ENCODE peak calls at places on chromosomes 6 and 20, in four cellular contexts. Z is AG09319, K is esophagus muscularis mucosa, C is BJ. R is an unnamed sample.

GRCh38 chr6:20939161-20939775 is 405.0 kb downstream of the CDKAL1 start:
- DNase-seq in Z (no peak), K (no peak), C (no peak), R (no peak)

GRCh38 chr6:24658573-24659511 is 7.9 kb downstream of the TDP2 start:
- DNase-seq in Z (peak), K (no peak), C (no peak), R (peak)

GRCh38 chr20:41032243-41032642 is 3.6 kb downstream of the TOP1 start:
- DNase-seq in Z (no peak), K (no peak), C (no peak), R (no peak)

GRCh38 chr20:53617791-53618489 is 24.3 kb upstream of the ZNF217 start:
- DNase-seq in Z (no peak), K (no peak), C (no peak), R (no peak)

GRCh38 chr6:3451498-3451897 is 5.4 kb downstream of the SLC22A23 start:
- DNase-seq in Z (no peak), K (no peak), C (no peak), R (no peak)

GRCh38 chr20:881051-881820 is 34.9 kb downstream of the ANGPT4 start:
- DNase-seq in Z (no peak), K (no peak), C (no peak), R (no peak)

GRCh38 chr20:44079968-44080560 is 106.9 kb downstream of the JPH2 start:
- DNase-seq in Z (no peak), K (peak), C (no peak), R (no peak)

GRCh38 chr6:131945971-131946370 is 5.2 kb downstream of the CCN2 start:
- DNase-seq in Z (no peak), K (no peak), C (no peak), R (no peak)

GRCh38 chr6:7909323-7910276 is 988 bp downstream of the TXNDC5 start:
- DNase-seq in Z (no peak), K (no peak), C (no peak), R (no peak)

GRCh38 chr6:51466427-51466826 is 621.0 kb downstream of the PKHD1 start:
- DNase-seq in Z (no peak), K (no peak), C (no peak), R (no peak)

GRCh38 chr6:13406051-13406477 is 77.7 kb upstream of the TBC1D7 start:
- DNase-seq in Z (no peak), K (no peak), C (no peak), R (no peak)

GRCh38 chr6:10256113-10256690 is 158.7 kb downstream of the TFAP2A start:
- DNase-seq in Z (no peak), K (no peak), C (no peak), R (no peak)

GRCh38 chr20:1631309-1632227 is 11.8 kb upstream of the SIRPB1 start:
- DNase-seq in Z (no peak), K (peak), C (no peak), R (no peak)

GRCh38 chr6:13624871-13625288 is 9.7 kb downstream of the NOL7 start:
- DNase-seq in Z (no peak), K (no peak), C (no peak), R (no peak)

GRCh38 chr6:81788748-81789147 is 36.3 kb upstream of the TENT5A start:
- DNase-seq in Z (no peak), K (no peak), C (no peak), R (no peak)

GRCh38 chr6:109336221-109336955 is 45.9 kb downstream of the CD164 start:
- DNase-seq in Z (no peak), K (no peak), C (no peak), R (no peak)

GRCh38 chr20:48986899-48987298 is 59.2 kb upstream of the CSE1L start:
- DNase-seq in Z (no peak), K (no peak), C (no peak), R (no peak)

GRCh38 chr20:49863666-49864065 is 51.0 kb downstream of the SLC9A8 start:
- DNase-seq in Z (no peak), K (no peak), C (no peak), R (no peak)

GRCh38 chr20:48025661-48026060 is 240.4 kb upstream of the SULF2 start:
- DNase-seq in Z (no peak), K (no peak), C (no peak), R (peak)

GRCh38 chr20:58822175-58822574 is 28.5 kb downstream of the GNAS-AS1 start:
- DNase-seq in Z (no peak), K (no peak), C (no peak), R (no peak)
- TF ChIP-seq CTCF in Z (no peak), K (no peak), C (no peak), R (no peak)

DNA sequence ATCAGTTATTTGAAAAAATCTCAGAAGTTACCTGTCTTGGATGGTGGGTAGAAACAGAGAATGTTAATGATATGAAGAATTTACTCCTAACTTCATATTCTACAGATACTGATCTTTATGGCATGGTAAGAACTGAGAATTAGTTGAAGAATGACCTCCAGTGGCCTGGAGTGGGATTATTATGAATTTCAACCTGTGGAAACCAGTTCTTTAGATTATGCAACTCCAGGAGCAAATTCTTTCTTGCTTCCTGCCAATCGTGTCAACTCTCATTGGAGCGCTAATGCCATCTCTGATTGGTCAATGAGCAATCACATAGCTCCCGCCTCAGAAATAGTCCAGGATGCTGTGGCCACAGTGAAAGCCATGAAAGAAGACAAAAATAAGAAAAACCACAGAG is 40.6 kb downstream of the LYRM2 start:
- DNase-seq in Z (no peak), K (no peak), C (no peak), R (no peak)
- TF ChIP-seq CTCF in Z (no peak), K (no peak), C (no peak), R (no peak)

DNA sequence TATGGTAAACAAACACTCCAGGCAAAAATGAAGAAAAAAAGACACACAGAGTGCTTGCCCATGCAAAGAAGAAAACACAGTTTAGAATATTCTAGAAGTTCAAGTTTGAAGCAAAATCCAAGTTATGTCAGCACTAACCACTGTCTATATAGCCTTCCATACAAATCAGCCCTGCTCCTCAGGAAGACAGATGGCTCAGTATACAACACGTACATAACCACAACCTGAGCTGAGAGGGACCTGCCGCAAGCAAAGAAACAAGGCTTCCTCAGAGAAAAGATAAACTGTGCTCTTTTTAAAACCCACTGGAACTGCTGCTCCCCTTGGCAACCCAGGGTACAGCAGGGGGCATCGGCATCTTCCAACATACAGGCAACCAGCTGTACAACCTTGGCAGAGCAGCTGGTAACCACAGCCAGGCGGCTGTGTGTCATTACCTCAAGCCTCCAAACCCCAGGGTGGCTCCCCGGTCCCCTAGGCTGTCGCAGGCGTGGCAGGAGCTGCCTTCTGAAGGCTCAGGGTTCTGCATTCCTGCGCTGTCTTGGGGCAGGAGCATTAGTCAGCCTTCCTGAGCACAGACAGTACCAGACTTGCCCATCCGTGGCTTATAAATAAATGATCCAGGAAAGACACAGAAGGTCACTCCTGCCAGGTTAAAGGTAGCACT is 249.5 kb downstream of the ADGRG6 start:
- DNase-seq in Z (no peak), K (no peak), C (no peak), R (no peak)
- TF ChIP-seq CTCF in Z (peak), K (no peak), C (peak), R (no peak)

GRCh38 chr6:15744824-15745402 is 82.1 kb upstream of the DTNBP1 start:
- DNase-seq in Z (no peak), K (peak), C (no peak), R (no peak)
- TF ChIP-seq CTCF in Z (no peak), K (no peak), C (no peak), R (no peak)

DNA sequence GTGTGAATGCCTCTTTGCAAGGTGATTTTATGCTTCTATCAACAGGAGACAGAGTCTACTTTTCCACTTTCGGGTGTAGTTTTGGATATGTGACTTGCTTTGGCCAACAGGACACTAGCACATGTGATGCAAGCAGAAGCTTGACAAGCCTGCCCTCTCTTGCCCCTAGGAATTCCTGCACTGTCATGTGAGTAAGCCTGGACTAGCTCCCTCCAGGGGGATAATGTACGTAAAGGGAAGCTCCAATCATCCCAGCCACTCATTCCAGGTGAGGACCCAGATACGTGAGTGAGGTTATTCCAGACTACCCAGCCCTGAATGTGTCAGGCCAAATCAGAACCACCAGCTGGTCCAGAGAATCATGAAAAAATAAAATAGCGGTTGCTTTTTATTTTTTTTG is 33.3 kb downstream of the BEND3 start:
- DNase-seq in Z (no peak), K (no peak), C (no peak), R (no peak)
- TF ChIP-seq CTCF in Z (no peak), K (no peak), C (no peak), R (no peak)

R was measured in AG04449.